ENCODE peak calls at places on chromosomes 13 and 19, in seven cellular contexts. T is dorsolateral prefrontal cortex, P is AG09309, X is bronchial epithelial cell, K is fibroblast of lung, H is omental fat pad, Q is GM20000. V is an unnamed sample.

GRCh38 chr19:53101518-53101917 is 1.7 kb downstream of the ZNF160 start:
- DNase-seq in Q (peak), T (no peak), X (no peak), K (peak), H (no peak), P (no peak), V (no peak)

GRCh38 chr19:18029617-18030338 is 21.8 kb downstream of the ARRDC2 start:
- DNase-seq in T (no peak), K (no peak), H (no peak), Q (no peak), P (no peak), X (peak), V (no peak)

GRCh38 chr19:46661735-46662592 is 982 bp upstream of the DACT3 start:
- DNase-seq in P (peak), K (peak), T (peak), X (peak), H (peak), Q (peak), V (peak)

GRCh38 chr19:29753190-29753933 is 38.3 kb upstream of the C19orf12 start:
- DNase-seq in T (no peak), P (no peak), X (no peak), H (no peak), Q (no peak), K (no peak), V (no peak)

GRCh38 chr19:6125571-6125989 is 9.9 kb upstream of the ACSBG2 start:
- DNase-seq in Q (peak), K (peak), H (no peak), T (peak), P (peak), X (peak), V (peak)

GRCh38 chr13:39734952-39735351 is 79.5 kb downstream of the COG6 start:
- DNase-seq in T (no peak), P (no peak), H (no peak), Q (no peak), K (no peak), X (no peak), V (no peak)

GRCh38 chr19:27776020-27776419 is 1436.9 kb downstream of the UQCRFS1 start:
- DNase-seq in P (no peak), K (peak), T (no peak), Q (no peak), X (peak), H (no peak), V (no peak)

GRCh38 chr13:99265823-99266426 is 7.7 kb upstream of the GPR18 start:
- DNase-seq in Q (peak), K (peak), H (no peak), X (peak), P (no peak), T (no peak), V (peak)

GRCh38 chr19:29371766-29372415 is 153.9 kb upstream of the VSTM2B start:
- DNase-seq in Q (no peak), H (no peak), X (no peak), T (peak), K (no peak), P (no peak), V (no peak)

GRCh38 chr19:33208904-33209843 is 15.0 kb downstream of the LRP3 start:
- DNase-seq in P (no peak), K (no peak), T (no peak), H (no peak), X (no peak), Q (no peak), V (no peak)

GRCh38 chr19:6156033-6156432 is 20.6 kb downstream of the ACSBG2 start:
- DNase-seq in K (no peak), Q (no peak), T (no peak), H (no peak), P (no peak), X (no peak), V (no peak)

GRCh38 chr19:54430306-54431254 is 15.3 kb downstream of the TTYH1 start:
- DNase-seq in K (no peak), P (no peak), H (no peak), Q (peak), X (no peak), T (no peak), V (peak)

GRCh38 chr13:110506859-110507566 is 54.5 kb downstream of the RAB20 start:
- DNase-seq in H (no peak), Q (no peak), K (peak), P (no peak), T (no peak), X (peak), V (no peak)

DNA sequence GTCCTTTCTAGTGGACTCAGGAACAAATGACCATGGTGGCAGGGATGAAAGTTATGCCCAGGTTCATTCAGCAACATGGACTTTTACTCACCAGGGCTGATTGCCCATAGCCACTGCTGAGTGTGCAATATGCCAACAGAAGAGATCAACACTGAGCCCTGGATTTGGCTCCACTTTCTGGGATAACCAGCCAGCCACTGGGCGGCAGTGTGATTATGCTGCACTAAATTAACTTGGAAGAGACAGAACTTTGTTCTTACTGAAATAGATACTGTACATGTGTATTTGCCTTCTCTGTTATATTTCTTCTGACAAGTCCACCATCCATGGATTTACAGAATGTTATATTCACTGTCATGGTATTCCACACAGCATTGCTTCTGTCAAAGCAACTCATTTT is 257.4 kb downstream of the TDRD3 start:
- DNase-seq in T (peak), K (peak), P (no peak), H (no peak), Q (no peak), X (peak), V (no peak)
- TF ChIP-seq CTCF in T (peak), K (peak), P (peak), H (no peak), Q (peak), X (peak), V (peak)

GRCh38 chr13:30892966-30893365 is 13.1 kb upstream of the MEDAG start:
- DNase-seq in X (no peak), H (no peak), Q (no peak), P (no peak), K (peak), T (no peak), V (no peak)
- TF ChIP-seq CTCF in X (peak), H (peak), Q (peak), P (peak), K (peak), T (peak), V (peak)

GRCh38 chr13:73908809-73909208 is 225.4 kb downstream of the KLF12 start:
- DNase-seq in H (no peak), X (no peak), K (no peak), P (no peak), T (no peak), Q (no peak), V (no peak)

GRCh38 chr13:73918691-73919090 is 215.5 kb downstream of the KLF12 start:
- DNase-seq in Q (no peak), X (no peak), T (no peak), P (no peak), H (no peak), K (no peak), V (no peak)

GRCh38 chr13:73913043-73913740 is 221.0 kb downstream of the KLF12 start:
- DNase-seq in H (no peak), Q (no peak), P (no peak), X (peak), T (no peak), K (peak), V (no peak)

GRCh38 chr13:73910733-73911132 is 223.5 kb downstream of the KLF12 start:
- DNase-seq in Q (no peak), K (no peak), X (no peak), H (no peak), T (no peak), P (no peak), V (no peak)

DNA sequence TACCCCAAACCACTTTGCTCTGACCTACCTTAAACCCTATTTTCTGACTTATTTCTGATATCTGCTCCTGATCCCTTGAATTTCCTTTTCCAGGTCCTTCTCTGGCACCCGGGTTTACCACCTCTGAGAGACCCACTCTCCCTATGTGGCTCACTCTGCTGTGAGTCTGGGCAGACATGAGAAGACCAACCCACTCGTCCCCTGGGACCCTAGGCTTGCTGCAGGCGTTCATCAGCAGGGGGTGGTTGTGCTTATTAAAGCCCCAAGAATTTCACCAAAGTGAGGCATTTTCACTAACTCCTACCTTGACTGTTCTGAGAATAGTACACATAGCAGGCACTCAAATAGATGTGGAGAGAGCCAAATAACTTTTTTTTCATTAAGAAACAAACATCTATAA is 220.1 kb downstream of the KLF12 start:
- DNase-seq in H (no peak), X (no peak), P (no peak), Q (peak), K (peak), T (no peak), V (no peak)
- TF ChIP-seq CTCF in H (no peak), X (no peak), P (no peak), Q (no peak), K (no peak), T (no peak), V (no peak)

GRCh38 chr13:35826626-35827254 is 304.4 kb downstream of the DCLK1 start:
- DNase-seq in Q (no peak), P (no peak), K (no peak), X (no peak), T (no peak), H (no peak), V (no peak)
- TF ChIP-seq CTCF in Q (peak), P (peak), K (peak), X (peak), T (no peak), H (no peak), V (peak)

DNA sequence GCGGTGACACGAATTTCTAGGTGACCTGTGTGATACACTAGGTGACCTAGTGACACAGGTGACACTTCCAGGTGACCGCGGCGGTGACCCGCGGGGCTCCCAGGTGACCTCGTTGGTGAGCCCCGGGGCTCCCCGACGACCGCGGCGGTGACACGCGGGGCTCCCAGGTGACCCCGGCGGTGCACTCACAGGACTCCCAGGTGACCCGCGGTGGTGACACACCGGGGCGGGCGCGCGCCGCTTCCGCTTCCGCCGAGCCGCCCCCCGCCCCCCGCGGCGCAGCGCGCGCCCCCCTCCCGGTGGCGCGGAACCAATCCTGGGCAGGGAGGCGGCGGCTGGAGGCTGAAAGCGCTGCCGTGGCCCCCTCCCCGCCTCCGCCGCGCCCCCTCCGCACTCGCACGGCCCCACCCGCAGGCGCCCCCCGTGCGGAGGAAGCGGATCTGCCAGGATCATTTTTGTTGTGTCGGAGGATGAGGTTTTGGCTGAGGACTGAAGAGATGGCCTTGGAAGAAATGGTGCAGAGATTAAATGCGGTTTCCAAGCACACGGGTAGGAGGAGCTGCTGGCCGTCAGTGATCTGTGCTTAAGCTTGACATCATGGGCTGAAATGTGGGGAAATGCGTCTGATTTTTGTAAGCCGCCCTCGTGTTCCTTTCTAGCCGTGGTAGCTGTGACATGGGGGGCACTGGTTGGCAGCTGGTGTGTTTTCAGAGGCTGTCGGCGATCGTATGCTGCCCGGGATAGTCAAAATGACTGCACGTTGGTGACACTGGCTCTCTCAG is at the start of gene MCF2L:
- DNase-seq in Q (peak), T (peak), K (peak), X (peak), P (no peak), H (no peak), V (peak)
- TF ChIP-seq CTCF in Q (no peak), T (no peak), K (peak), X (peak), P (no peak), H (no peak), V (peak)